ENCODE peak calls at places on chromosomes 5 and 9, in eight cellular contexts. O is stimulated activated CD4-positive, alpha-beta T cell treated with anti-CD3 and anti-CD28 coated beads, Interleukin-12 subunit alpha, Interleukin-12 subunit beta, amount 100 ng/mL, for 4 hours; H is posterior vena cava; W is NCI-H1694; K is T-helper 2 cell; Z is endothelial cell; F is effector memory CD8-positive, alpha-beta T cell; Y is smooth muscle cell of the brain vasculature. P is an unnamed sample.

GRCh38 chr5:1732238-1732880 is 67.3 kb downstream of the MRPL36 start:
- DNase-seq in O (no peak), H (peak), W (no peak), K (no peak), Z (peak), F (no peak), Y (no peak), P (no peak)

GRCh38 chr5:66769839-66770617 is 173.8 kb downstream of the MAST4 start:
- DNase-seq in O (no peak), H (no peak), W (peak), K (no peak), Z (peak), F (no peak), Y (no peak), P (no peak)

GRCh38 chr9:12859704-12860251 is 85.0 kb downstream of the LURAP1L start:
- DNase-seq in O (no peak), H (no peak), W (no peak), K (no peak), Z (no peak), F (no peak), Y (no peak), P (no peak)

GRCh38 chr9:137350696-137351584 is 48.9 kb upstream of the NRARP start:
- DNase-seq in O (no peak), H (peak), W (no peak), K (no peak), Z (no peak), F (no peak), Y (no peak), P (no peak)

GRCh38 chr9:97956365-97956764 is 18.4 kb upstream of the HEMGN start:
- DNase-seq in O (no peak), H (no peak), W (no peak), K (no peak), Z (no peak), F (no peak), Y (no peak), P (no peak)

GRCh38 chr9:135339378-135339973 is 140.1 kb upstream of the PPP1R26 start:
- DNase-seq in O (no peak), H (peak), W (no peak), K (no peak), Z (no peak), F (no peak), Y (no peak), P (no peak)

GRCh38 chr9:6498982-6499381 is 86.0 kb downstream of the UHRF2 start:
- DNase-seq in O (no peak), H (no peak), W (no peak), K (no peak), Z (no peak), F (no peak), Y (no peak), P (no peak)

GRCh38 chr9:82021198-82021597 is 32.6 kb downstream of the SPATA31D1 start:
- DNase-seq in O (no peak), H (no peak), W (no peak), K (no peak), Z (no peak), F (no peak), Y (peak), P (no peak)

GRCh38 chr5:11476866-11477265 is 427.4 kb downstream of the CTNND2 start:
- DNase-seq in O (no peak), H (no peak), W (no peak), K (no peak), Z (no peak), F (no peak), Y (no peak), P (no peak)

GRCh38 chr5:90533794-90534193 is 4.4 kb upstream of the LYSMD3 start:
- DNase-seq in O (no peak), H (no peak), W (no peak), K (no peak), Z (no peak), F (no peak), Y (no peak), P (no peak)

GRCh38 chr9:23088932-23089364 is 642.3 kb downstream of the DMRTA1 start:
- DNase-seq in O (no peak), H (no peak), W (no peak), K (no peak), Z (peak), F (no peak), Y (no peak), P (no peak)

GRCh38 chr5:138282918-138283742 is 8.7 kb upstream of the GFRA3 start:
- DNase-seq in O (no peak), H (no peak), W (peak), K (no peak), Z (peak), F (no peak), Y (peak), P (no peak)

GRCh38 chr5:112333236-112333850 is 85.7 kb downstream of the EPB41L4A start:
- DNase-seq in O (no peak), H (no peak), W (no peak), K (no peak), Z (peak), F (no peak), Y (no peak), P (no peak)

GRCh38 chr5:169701910-169702451 is 64.9 kb downstream of the DOCK2 start:
- DNase-seq in O (no peak), H (no peak), W (peak), K (no peak), Z (no peak), F (no peak), Y (no peak), P (no peak)

GRCh38 chr5:1663186-1663585 is 136.5 kb downstream of the MRPL36 start:
- DNase-seq in O (no peak), H (peak), W (no peak), K (no peak), Z (no peak), F (no peak), Y (no peak), P (no peak)

GRCh38 chr9:38437193-38437823 is 13.1 kb upstream of the IGFBPL1 start:
- DNase-seq in O (no peak), H (no peak), W (no peak), K (no peak), Z (no peak), F (no peak), Y (no peak), P (no peak)

GRCh38 chr9:86912210-86912609 is 35.1 kb downstream of the GAS1 start:
- DNase-seq in O (no peak), H (no peak), W (no peak), K (no peak), Z (no peak), F (no peak), Y (no peak), P (no peak)

GRCh38 chr5:151503999-151504398 is 56.6 kb downstream of the SLC36A1 start:
- DNase-seq in O (no peak), H (no peak), W (no peak), K (no peak), Z (no peak), F (no peak), Y (no peak), P (no peak)

GRCh38 chr5:59021837-59022514 is 439.1 kb downstream of the RAB3C start:
- DNase-seq in O (no peak), H (no peak), W (no peak), K (no peak), Z (no peak), F (no peak), Y (no peak), P (no peak)

GRCh38 chr5:109589983-109590382 is 99.7 kb upstream of the MAN2A1 start:
- DNase-seq in O (no peak), H (no peak), W (no peak), K (no peak), Z (no peak), F (peak), Y (no peak), P (no peak)

GRCh38 chr5:150026682-150027172 is 26.2 kb downstream of the HMGXB3 start:
- DNase-seq in O (no peak), H (no peak), W (no peak), K (no peak), Z (no peak), F (no peak), Y (no peak), P (no peak)

GRCh38 chr5:56676091-56676768 is 139.1 kb upstream of the MAP3K1 start:
- DNase-seq in O (no peak), H (no peak), W (no peak), K (no peak), Z (no peak), F (no peak), Y (no peak), P (no peak)

GRCh38 chr5:159787837-159788236 is 128.4 kb upstream of the ADRA1B start:
- DNase-seq in O (no peak), H (no peak), W (no peak), K (no peak), Z (no peak), F (no peak), Y (no peak), P (no peak)

GRCh38 chr5:14806452-14806851 is 65.1 kb downstream of the ANKH start:
- DNase-seq in O (no peak), H (peak), W (no peak), K (no peak), Z (no peak), F (no peak), Y (peak), P (no peak)

GRCh38 chr5:72347801-72348305 is 27.7 kb downstream of the PTCD2 start:
- DNase-seq in O (no peak), H (no peak), W (no peak), K (no peak), Z (no peak), F (no peak), Y (peak), P (no peak)

GRCh38 chr5:33118761-33119415 is 321.9 kb upstream of the TARS1 start:
- DNase-seq in O (no peak), H (no peak), W (no peak), K (no peak), Z (no peak), F (no peak), Y (no peak), P (no peak)

GRCh38 chr5:171592741-171593140 is 173.3 kb downstream of the FGF18 start:
- DNase-seq in O (no peak), H (no peak), W (no peak), K (no peak), Z (no peak), F (no peak), Y (no peak), P (no peak)

GRCh38 chr5:77301447-77301878 is 91.0 kb downstream of the PDE8B start:
- DNase-seq in O (no peak), H (no peak), W (no peak), K (no peak), Z (no peak), F (no peak), Y (no peak), P (no peak)

GRCh38 chr5:6377121-6377520 is 1.2 kb downstream of the MED10 start:
- DNase-seq in O (no peak), H (no peak), W (no peak), K (no peak), Z (no peak), F (no peak), Y (no peak), P (no peak)